ENCODE peak calls at places on chromosome 3, in six cellular contexts. P, T, K, U, W and N are unnamed samples.

GRCh38 chr3:160707187-160707789 is 30.3 kb downstream of the ARL14 start:
- DNase-seq in U (no peak), K (peak), W (peak), T (peak), P (no peak), N (peak)

GRCh38 chr3:134367869-134368750 is 6.1 kb downstream of the AMOTL2 start:
- DNase-seq in W (peak), P (peak), U (no peak), T (no peak), K (no peak), N (no peak)

GRCh38 chr3:58173670-58174472 is 36.9 kb downstream of the DNASE1L3 start:
- DNase-seq in K (no peak), P (no peak), U (no peak), T (no peak), W (no peak), N (peak)

GRCh38 chr3:165638066-165638465 is 199.2 kb downstream of the BCHE start:
- DNase-seq in U (no peak), W (no peak), P (no peak), T (no peak), K (no peak), N (no peak)

GRCh38 chr3:2921903-2922302 is 188.3 kb downstream of the IL5RA start:
- DNase-seq in U (no peak), T (no peak), K (peak), P (no peak), W (peak), N (no peak)

GRCh38 chr3:99678023-99678422 is 39.6 kb downstream of the COL8A1 start:
- DNase-seq in K (no peak), U (no peak), T (peak), P (no peak), W (peak), N (no peak)

GRCh38 chr3:32991781-32992180 is 40.3 kb downstream of the CCR4 start:
- DNase-seq in K (no peak), T (no peak), P (no peak), W (no peak), U (no peak), N (no peak)

GRCh38 chr3:66379565-66379964 is 121.3 kb downstream of the LRIG1 start:
- DNase-seq in U (no peak), K (no peak), T (no peak), W (no peak), P (peak), N (no peak)

GRCh38 chr3:20401253-20401652 is 215.2 kb upstream of the SGO1 start:
- DNase-seq in W (no peak), K (no peak), T (no peak), P (no peak), U (no peak), N (no peak)

GRCh38 chr3:12798559-12799179 is 2.2 kb downstream of the CAND2 start:
- DNase-seq in W (no peak), K (no peak), T (no peak), U (no peak), P (no peak), N (no peak)

GRCh38 chr3:152383136-152383606 is 114.4 kb downstream of the MBNL1 start:
- DNase-seq in U (no peak), K (no peak), W (no peak), P (no peak), T (no peak), N (no peak)